ENCODE peak calls at places on chromosomes 5 and 9, in nine cellular contexts. F is D341Med; A is SK-N-SH; R is dorsolateral prefrontal cortex; Z is astrocyte of the spinal cord; C is naive thymus-derived CD4-positive, alpha-beta T cell; B is cardiac muscle cell; L is midbrain; S is DMS 273 treated with DMSO at 0.1 percent for 48 hours. M is an unnamed sample.

GRCh38 chr9:132942541-132943182 is 1.8 kb downstream of the TSC1 start:
- DNase-seq in F (no peak), A (no peak), R (no peak), Z (no peak), C (no peak), B (peak; percentile 20), L (no peak), S (no peak), M (no peak)

GRCh38 chr5:178357678-178358077 is 125.1 kb upstream of the PHYKPL start:
- DNase-seq in F (no peak), A (no peak), R (no peak), Z (no peak), C (no peak), B (no peak), L (no peak), S (no peak), M (no peak)

GRCh38 chr5:169911448-169912212 is 68.7 kb downstream of the INSYN2B start:
- DNase-seq in F (no peak), A (no peak), R (no peak), Z (no peak), C (no peak), B (no peak), L (no peak), S (no peak), M (no peak)

GRCh38 chr9:91361294-91362201 is at the start of gene AUH:
- DNase-seq in F (peak; percentile 99), A (peak; percentile 98), R (peak; percentile 84), Z (peak; percentile 67), C (peak; percentile 87), B (peak; percentile 85), L (peak; percentile 88), S (peak; percentile 13), M (peak; percentile 90)

GRCh38 chr9:81557452-81557956 is 131.8 kb downstream of the TLE1 start:
- DNase-seq in F (no peak), A (no peak), R (no peak), Z (no peak), C (no peak), B (peak; percentile 69), L (no peak), S (no peak), M (peak; percentile 25)

GRCh38 chr5:93008502-93009167 is 572.4 kb downstream of the NR2F1-AS1 start:
- DNase-seq in F (no peak), A (no peak), R (no peak), Z (no peak), C (no peak), B (peak; percentile 72), L (no peak), S (no peak), M (no peak)

GRCh38 chr5:171863928-171864327 is 78.3 kb downstream of the SMIM23 start:
- DNase-seq in F (no peak), A (no peak), R (no peak), Z (peak; percentile 87), C (no peak), B (peak; percentile 42), L (no peak), S (no peak), M (no peak)

GRCh38 chr9:134323741-134324358 is 2.4 kb upstream of the RXRA start:
- DNase-seq in F (no peak), A (no peak), R (no peak), Z (no peak), C (no peak), B (no peak), L (peak; percentile 66), S (no peak), M (no peak)

GRCh38 chr5:68187268-68188055 is 28.1 kb upstream of the PIK3R1 start:
- DNase-seq in F (no peak), A (peak; percentile 25), R (peak; percentile 73), Z (peak; percentile 73), C (no peak), B (peak; percentile 62), L (peak; percentile 92), S (no peak), M (no peak)

GRCh38 chr9:113538646-113539430 is 75.3 kb downstream of the RGS3 start:
- DNase-seq in F (no peak), A (no peak), R (no peak), Z (no peak), C (no peak), B (no peak), L (no peak), S (no peak), M (no peak)

M was measured in HAP-1.